ENCODE peak calls at places on chromosome 20, in eight cellular contexts. One of them, this sample, is unnamed. For H3K36me3, the result is how much of the 10 kb centered on the place peaks cover.

GRCh38 chr20:61608275-61609085 is 356.4 kb downstream of the CDH4 start:
- DNase-seq in MM.1S: peak
- DNase-seq in HCT116: no peak
- DNase-seq in fibroblast of lung: peak
- DNase-seq in astrocyte: peak
- DNase-seq in H1: no peak
- DNase-seq in endothelial cell of umbilical vein: no peak
- DNase-seq in GM23248: peak
- DNase-seq in this sample: no peak

GRCh38 chr20:61253640-61254511 is 1.8 kb downstream of the CDH4 start:
- DNase-seq in MM.1S: no peak
- DNase-seq in HCT116: no peak
- DNase-seq in fibroblast of lung: peak
- DNase-seq in astrocyte: peak
- DNase-seq in H1: no peak
- DNase-seq in endothelial cell of umbilical vein: no peak
- DNase-seq in GM23248: peak
- DNase-seq in this sample: no peak

GRCh38 chr20:53215166-53215565 is 243.0 kb downstream of the TSHZ2 start:
- DNase-seq in MM.1S: peak
- DNase-seq in HCT116: no peak
- DNase-seq in fibroblast of lung: no peak
- DNase-seq in astrocyte: no peak
- DNase-seq in H1: no peak
- DNase-seq in endothelial cell of umbilical vein: no peak
- DNase-seq in GM23248: no peak
- DNase-seq in this sample: no peak

GRCh38 chr20:8549192-8549591 is 417.1 kb downstream of the PLCB1 start:
- DNase-seq in MM.1S: no peak
- DNase-seq in HCT116: no peak
- DNase-seq in fibroblast of lung: no peak
- DNase-seq in astrocyte: no peak
- DNase-seq in H1: no peak
- DNase-seq in endothelial cell of umbilical vein: no peak
- DNase-seq in GM23248: no peak
- DNase-seq in this sample: no peak

GRCh38 chr20:1263853-1264252 is 2.2 kb upstream of the SNPH start:
- DNase-seq in MM.1S: no peak
- DNase-seq in HCT116: no peak
- DNase-seq in fibroblast of lung: peak
- DNase-seq in astrocyte: peak
- DNase-seq in H1: no peak
- DNase-seq in endothelial cell of umbilical vein: peak
- DNase-seq in GM23248: peak
- DNase-seq in this sample: no peak

GRCh38 chr20:20003088-20003954 is 13.8 kb upstream of the NAA20 start:
- DNase-seq in MM.1S: peak
- DNase-seq in HCT116: no peak
- DNase-seq in fibroblast of lung: peak
- DNase-seq in astrocyte: no peak
- DNase-seq in H1: no peak
- DNase-seq in endothelial cell of umbilical vein: peak
- DNase-seq in GM23248: peak
- DNase-seq in this sample: no peak

GRCh38 chr20:54345301-54345724 is 130.1 kb upstream of the DOK5 start:
- DNase-seq in MM.1S: no peak
- DNase-seq in HCT116: peak
- DNase-seq in fibroblast of lung: peak
- DNase-seq in astrocyte: peak
- DNase-seq in H1: no peak
- DNase-seq in endothelial cell of umbilical vein: peak
- DNase-seq in GM23248: peak
- DNase-seq in this sample: no peak

GRCh38 chr20:6034134-6034969 is 19.5 kb downstream of the LRRN4 start:
- DNase-seq in MM.1S: peak
- DNase-seq in HCT116: no peak
- DNase-seq in fibroblast of lung: peak
- DNase-seq in astrocyte: peak
- DNase-seq in H1: no peak
- DNase-seq in endothelial cell of umbilical vein: peak
- DNase-seq in GM23248: no peak
- DNase-seq in this sample: no peak

GRCh38 chr20:38420232-38421085 is 14.7 kb downstream of the SNHG17 start:
- DNase-seq in MM.1S: no peak
- DNase-seq in HCT116: no peak
- DNase-seq in fibroblast of lung: no peak
- DNase-seq in astrocyte: no peak
- DNase-seq in H1: no peak
- DNase-seq in endothelial cell of umbilical vein: no peak
- DNase-seq in GM23248: no peak
- DNase-seq in this sample: no peak

GRCh38 chr20:49270177-49270576 is 7.7 kb downstream of the ZNFX1 start:
- DNase-seq in MM.1S: no peak
- DNase-seq in HCT116: no peak
- DNase-seq in fibroblast of lung: no peak
- DNase-seq in astrocyte: peak
- DNase-seq in H1: no peak
- DNase-seq in endothelial cell of umbilical vein: no peak
- DNase-seq in GM23248: peak
- DNase-seq in this sample: no peak

GRCh38 chr20:9250511-9250910 is 181.6 kb downstream of the PLCB4 start:
- DNase-seq in MM.1S: no peak
- DNase-seq in HCT116: no peak
- DNase-seq in fibroblast of lung: no peak
- DNase-seq in astrocyte: no peak
- DNase-seq in H1: no peak
- DNase-seq in endothelial cell of umbilical vein: no peak
- DNase-seq in GM23248: no peak
- DNase-seq in this sample: no peak

GRCh38 chr20:3168079-3168828 is 5.1 kb downstream of the LZTS3 start:
- DNase-seq in MM.1S: no peak
- DNase-seq in HCT116: no peak
- DNase-seq in fibroblast of lung: no peak
- DNase-seq in astrocyte: no peak
- DNase-seq in H1: peak
- DNase-seq in endothelial cell of umbilical vein: no peak
- DNase-seq in GM23248: no peak
- DNase-seq in this sample: no peak

GRCh38 chr20:50398471-50399002 is 111.6 kb upstream of the PTPN1 start:
- DNase-seq in MM.1S: no peak
- DNase-seq in HCT116: no peak
- DNase-seq in fibroblast of lung: no peak
- DNase-seq in astrocyte: no peak
- DNase-seq in H1: no peak
- DNase-seq in endothelial cell of umbilical vein: no peak
- DNase-seq in GM23248: no peak
- DNase-seq in this sample: no peak

GRCh38 chr20:42392417-42392816 is 774.2 kb upstream of the CHD6 start:
- DNase-seq in MM.1S: no peak
- DNase-seq in HCT116: no peak
- DNase-seq in fibroblast of lung: no peak
- DNase-seq in astrocyte: no peak
- DNase-seq in H1: no peak
- DNase-seq in endothelial cell of umbilical vein: no peak
- DNase-seq in GM23248: no peak
- DNase-seq in this sample: no peak

GRCh38 chr20:3613821-3614440 is 49.3 kb downstream of the GFRA4 start:
- DNase-seq in MM.1S: no peak
- DNase-seq in HCT116: no peak
- DNase-seq in fibroblast of lung: peak
- DNase-seq in astrocyte: no peak
- DNase-seq in H1: no peak
- DNase-seq in endothelial cell of umbilical vein: no peak
- DNase-seq in GM23248: peak
- DNase-seq in this sample: peak

GRCh38 chr20:22838001-22838400 is 197.1 kb upstream of the SSTR4 start:
- DNase-seq in MM.1S: no peak
- DNase-seq in HCT116: no peak
- DNase-seq in fibroblast of lung: no peak
- DNase-seq in astrocyte: no peak
- DNase-seq in H1: no peak
- DNase-seq in endothelial cell of umbilical vein: no peak
- DNase-seq in GM23248: no peak
- DNase-seq in this sample: no peak

GRCh38 chr20:13384132-13384531 is 163.1 kb downstream of the ISM1 start:
- DNase-seq in MM.1S: no peak
- DNase-seq in HCT116: no peak
- DNase-seq in fibroblast of lung: no peak
- DNase-seq in astrocyte: no peak
- DNase-seq in H1: no peak
- DNase-seq in endothelial cell of umbilical vein: no peak
- DNase-seq in GM23248: no peak
- DNase-seq in this sample: no peak

GRCh38 chr20:58102744-58103516 is 125.5 kb downstream of the ANKRD60 start:
- DNase-seq in MM.1S: no peak
- DNase-seq in HCT116: no peak
- DNase-seq in fibroblast of lung: no peak
- DNase-seq in astrocyte: peak
- DNase-seq in H1: no peak
- DNase-seq in endothelial cell of umbilical vein: no peak
- DNase-seq in GM23248: peak
- DNase-seq in this sample: no peak

GRCh38 chr20:50517817-50518154 is 7.6 kb downstream of the PTPN1 start:
- DNase-seq in MM.1S: no peak
- DNase-seq in HCT116: no peak
- DNase-seq in fibroblast of lung: no peak
- DNase-seq in astrocyte: no peak
- DNase-seq in H1: no peak
- DNase-seq in endothelial cell of umbilical vein: no peak
- DNase-seq in GM23248: no peak
- DNase-seq in this sample: no peak

GRCh38 chr20:59028812-59029211 is 3.3 kb downstream of the ATP5F1E start:
- DNase-seq in MM.1S: no peak
- DNase-seq in HCT116: no peak
- DNase-seq in fibroblast of lung: no peak
- DNase-seq in astrocyte: no peak
- DNase-seq in H1: no peak
- DNase-seq in endothelial cell of umbilical vein: peak
- DNase-seq in GM23248: peak
- DNase-seq in this sample: no peak

DNA sequence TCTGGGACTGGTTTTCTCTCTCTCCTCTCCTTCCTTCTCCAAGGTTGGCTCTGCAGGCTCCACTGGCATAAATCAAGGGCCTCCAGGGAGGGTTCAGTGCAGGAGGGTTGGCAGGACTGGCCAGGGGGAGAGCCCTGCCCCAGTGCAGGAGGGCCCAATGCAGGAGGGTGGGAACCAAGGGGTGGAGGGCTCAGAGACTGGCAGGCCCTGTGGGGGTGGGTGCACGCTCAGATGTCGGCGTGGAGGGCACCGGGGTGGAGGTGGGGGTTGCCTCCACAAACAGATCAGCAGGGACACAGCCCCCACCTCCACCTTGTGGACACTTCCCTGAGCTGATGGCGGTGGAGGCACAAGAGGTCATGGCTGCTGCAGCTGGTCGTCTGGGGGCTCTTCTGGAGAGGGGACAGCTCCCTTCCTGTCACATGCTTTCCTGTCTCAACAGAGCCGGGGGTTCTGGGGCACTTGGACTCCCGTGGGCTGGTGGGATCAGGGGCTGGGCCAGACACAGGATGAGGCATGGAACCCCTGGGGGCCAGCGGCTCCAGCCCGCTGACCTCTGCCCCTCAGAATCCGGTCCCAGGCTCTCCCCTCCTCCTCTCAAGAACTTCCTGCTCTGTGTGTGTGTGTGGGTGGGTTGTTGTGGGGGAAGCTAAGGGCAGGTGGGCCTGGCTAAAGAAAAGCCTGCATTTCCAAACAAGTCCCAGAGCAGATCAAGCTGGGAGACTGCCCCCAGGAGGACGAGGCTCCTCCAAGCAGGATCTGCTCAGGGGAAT is 2.7 kb upstream of the ABHD16B start:
- DNase-seq in MM.1S: no peak
- DNase-seq in HCT116: no peak
- DNase-seq in fibroblast of lung: peak
- DNase-seq in astrocyte: peak
- DNase-seq in H1: no peak
- DNase-seq in endothelial cell of umbilical vein: peak
- DNase-seq in GM23248: peak
- DNase-seq in this sample: no peak
- H3K36me3 ChIP-seq in MM.1S: under half
- H3K36me3 ChIP-seq in HCT116: under half
- H3K36me3 ChIP-seq in fibroblast of lung: under half
- H3K36me3 ChIP-seq in astrocyte: under half
- H3K36me3 ChIP-seq in H1: under half
- H3K36me3 ChIP-seq in endothelial cell of umbilical vein: under half
- H3K36me3 ChIP-seq in GM23248: under half
- H3K36me3 ChIP-seq in this sample: under half

GRCh38 chr20:32191422-32191821 is 16.1 kb downstream of the PLAGL2 start:
- DNase-seq in MM.1S: no peak
- DNase-seq in HCT116: no peak
- DNase-seq in fibroblast of lung: no peak
- DNase-seq in astrocyte: no peak
- DNase-seq in H1: no peak
- DNase-seq in endothelial cell of umbilical vein: no peak
- DNase-seq in GM23248: no peak
- DNase-seq in this sample: no peak
- H3K27ac ChIP-seq in MM.1S: no peak
- H3K27ac ChIP-seq in HCT116: no peak
- H3K27ac ChIP-seq in fibroblast of lung: no peak
- H3K27ac ChIP-seq in astrocyte: no peak
- H3K27ac ChIP-seq in H1: no peak
- H3K27ac ChIP-seq in endothelial cell of umbilical vein: no peak
- H3K27ac ChIP-seq in GM23248: peak
- H3K27ac ChIP-seq in this sample: no peak

DNA sequence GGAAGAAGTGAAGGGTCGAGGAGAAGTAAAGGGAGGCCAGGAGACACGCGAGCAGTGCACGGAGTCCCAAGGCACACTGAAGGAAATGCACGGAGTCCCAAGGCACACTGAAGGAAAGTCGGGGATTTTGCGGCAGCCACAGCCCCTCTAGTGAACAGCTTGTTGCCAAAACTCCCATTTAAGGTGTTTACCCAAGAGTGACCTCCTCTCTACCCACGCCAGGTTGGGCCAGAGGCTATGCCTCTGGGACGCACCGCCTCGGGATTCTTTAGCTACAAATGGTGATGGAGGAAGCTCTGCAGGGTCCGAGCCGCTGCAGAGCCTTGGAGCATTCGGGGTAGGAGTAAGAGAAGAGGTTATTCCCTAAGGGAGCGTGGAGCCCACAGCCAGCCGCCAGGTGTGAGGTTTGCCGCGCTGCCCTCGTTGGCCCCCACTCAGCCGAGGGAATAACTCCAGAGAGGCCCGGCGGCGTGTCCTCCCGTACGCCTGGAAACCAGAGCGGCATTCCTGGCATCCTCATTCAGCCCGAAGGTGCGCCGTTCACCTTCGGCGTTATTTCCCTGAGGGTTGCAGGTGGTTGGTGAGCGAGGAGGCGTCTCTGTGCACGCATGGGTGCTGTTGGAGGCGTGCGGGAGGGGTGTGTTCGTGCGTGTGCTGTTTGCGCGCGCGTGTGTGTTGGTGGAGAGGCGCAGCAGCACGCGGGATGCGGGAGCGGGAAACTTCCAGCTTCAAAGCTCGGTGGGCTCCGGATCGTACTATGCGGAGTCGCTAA is 3.4 kb upstream of the MAFB start:
- DNase-seq in MM.1S: no peak
- DNase-seq in HCT116: no peak
- DNase-seq in fibroblast of lung: no peak
- DNase-seq in astrocyte: no peak
- DNase-seq in H1: no peak
- DNase-seq in endothelial cell of umbilical vein: no peak
- DNase-seq in GM23248: no peak
- DNase-seq in this sample: no peak
- TF ChIP-seq EZH2 in MM.1S: peak
- TF ChIP-seq EZH2 in HCT116: no peak
- TF ChIP-seq EZH2 in fibroblast of lung: peak
- TF ChIP-seq EZH2 in astrocyte: peak
- TF ChIP-seq EZH2 in H1: peak
- TF ChIP-seq EZH2 in endothelial cell of umbilical vein: peak
- TF ChIP-seq EZH2 in GM23248: no peak
- TF ChIP-seq EZH2 in this sample: no peak

GRCh38 chr20:62908971-62909791 is 17.1 kb downstream of the DIDO1 start:
- DNase-seq in MM.1S: no peak
- DNase-seq in HCT116: no peak
- DNase-seq in fibroblast of lung: no peak
- DNase-seq in astrocyte: no peak
- DNase-seq in H1: no peak
- DNase-seq in endothelial cell of umbilical vein: no peak
- DNase-seq in GM23248: no peak
- DNase-seq in this sample: no peak
- H3K36me3 ChIP-seq in MM.1S: under half
- H3K36me3 ChIP-seq in HCT116: half or more
- H3K36me3 ChIP-seq in fibroblast of lung: under half
- H3K36me3 ChIP-seq in astrocyte: half or more
- H3K36me3 ChIP-seq in H1: under half
- H3K36me3 ChIP-seq in endothelial cell of umbilical vein: half or more
- H3K36me3 ChIP-seq in GM23248: half or more
- H3K36me3 ChIP-seq in this sample: half or more

This sample was measured in SK-N-MC.